ENCODE peak calls at places on chromosome 13, in seven cellular contexts. One of them, this sample, is unnamed.

GRCh38 chr13:110197041-110197440 is 109.9 kb downstream of the COL4A1 start:
- DNase-seq in brain microvascular endothelial cell: no peak
- DNase-seq in esophagus muscularis mucosa: no peak
- DNase-seq in WTC11: no peak
- DNase-seq in mucosa of descending colon: no peak
- DNase-seq in lower leg skin: no peak
- DNase-seq in uterus: no peak
- DNase-seq in this sample: no peak

GRCh38 chr13:53250272-53250875 is 221.8 kb downstream of the OLFM4 start:
- DNase-seq in brain microvascular endothelial cell: peak
- DNase-seq in esophagus muscularis mucosa: no peak
- DNase-seq in mucosa of descending colon: no peak
- DNase-seq in WTC11: no peak
- DNase-seq in uterus: no peak
- DNase-seq in lower leg skin: peak
- DNase-seq in this sample: no peak

GRCh38 chr13:55155046-55155445 is 1985.7 kb upstream of the PRR20A start:
- DNase-seq in uterus: no peak
- DNase-seq in WTC11: no peak
- DNase-seq in mucosa of descending colon: no peak
- DNase-seq in esophagus muscularis mucosa: no peak
- DNase-seq in brain microvascular endothelial cell: no peak
- DNase-seq in lower leg skin: no peak
- DNase-seq in this sample: no peak

GRCh38 chr13:83845121-83845520 is 37.2 kb downstream of the SLITRK1 start:
- DNase-seq in brain microvascular endothelial cell: no peak
- DNase-seq in WTC11: no peak
- DNase-seq in uterus: no peak
- DNase-seq in esophagus muscularis mucosa: no peak
- DNase-seq in mucosa of descending colon: no peak
- DNase-seq in lower leg skin: no peak
- DNase-seq in this sample: no peak

GRCh38 chr13:26037302-26037701 is 14.5 kb downstream of the SHISA2 start:
- DNase-seq in lower leg skin: no peak
- DNase-seq in uterus: no peak
- DNase-seq in mucosa of descending colon: no peak
- DNase-seq in brain microvascular endothelial cell: no peak
- DNase-seq in WTC11: peak
- DNase-seq in esophagus muscularis mucosa: no peak
- DNase-seq in this sample: no peak

GRCh38 chr13:98147521-98147920 is 4.6 kb downstream of the FARP1 start:
- DNase-seq in uterus: no peak
- DNase-seq in esophagus muscularis mucosa: no peak
- DNase-seq in mucosa of descending colon: no peak
- DNase-seq in WTC11: no peak
- DNase-seq in lower leg skin: no peak
- DNase-seq in brain microvascular endothelial cell: no peak
- DNase-seq in this sample: no peak

GRCh38 chr13:44155422-44156293 is 218.0 kb upstream of the SERP2 start:
- DNase-seq in mucosa of descending colon: peak
- DNase-seq in WTC11: peak
- DNase-seq in esophagus muscularis mucosa: peak
- DNase-seq in brain microvascular endothelial cell: no peak
- DNase-seq in lower leg skin: peak
- DNase-seq in uterus: peak
- DNase-seq in this sample: peak

GRCh38 chr13:24682353-24682752 is 2.1 kb downstream of the ATP12A start:
- DNase-seq in brain microvascular endothelial cell: no peak
- DNase-seq in esophagus muscularis mucosa: no peak
- DNase-seq in lower leg skin: no peak
- DNase-seq in mucosa of descending colon: no peak
- DNase-seq in uterus: no peak
- DNase-seq in WTC11: no peak
- DNase-seq in this sample: peak

GRCh38 chr13:42116225-42116624 is 67.8 kb downstream of the DGKH start:
- DNase-seq in WTC11: no peak
- DNase-seq in mucosa of descending colon: no peak
- DNase-seq in brain microvascular endothelial cell: no peak
- DNase-seq in uterus: no peak
- DNase-seq in esophagus muscularis mucosa: no peak
- DNase-seq in lower leg skin: no peak
- DNase-seq in this sample: no peak

GRCh38 chr13:99062593-99062992 is 84.7 kb upstream of the DOCK9 start:
- DNase-seq in esophagus muscularis mucosa: no peak
- DNase-seq in uterus: peak
- DNase-seq in lower leg skin: no peak
- DNase-seq in WTC11: no peak
- DNase-seq in brain microvascular endothelial cell: peak
- DNase-seq in mucosa of descending colon: no peak
- DNase-seq in this sample: no peak

GRCh38 chr13:24251525-24251924 is 57.9 kb upstream of the C1QTNF9 start:
- DNase-seq in uterus: no peak
- DNase-seq in mucosa of descending colon: peak
- DNase-seq in brain microvascular endothelial cell: no peak
- DNase-seq in WTC11: no peak
- DNase-seq in lower leg skin: no peak
- DNase-seq in esophagus muscularis mucosa: no peak
- DNase-seq in this sample: no peak

GRCh38 chr13:65095697-65096096 is 2134.4 kb downstream of the PCDH9 start:
- DNase-seq in brain microvascular endothelial cell: no peak
- DNase-seq in WTC11: no peak
- DNase-seq in mucosa of descending colon: no peak
- DNase-seq in esophagus muscularis mucosa: no peak
- DNase-seq in lower leg skin: no peak
- DNase-seq in uterus: no peak
- DNase-seq in this sample: peak

GRCh38 chr13:26011996-26012688 is 39.7 kb downstream of the SHISA2 start:
- DNase-seq in esophagus muscularis mucosa: no peak
- DNase-seq in WTC11: no peak
- DNase-seq in uterus: no peak
- DNase-seq in mucosa of descending colon: peak
- DNase-seq in lower leg skin: no peak
- DNase-seq in brain microvascular endothelial cell: no peak
- DNase-seq in this sample: no peak

GRCh38 chr13:24228852-24229458 is 68.4 kb downstream of the SPATA13 start:
- DNase-seq in brain microvascular endothelial cell: peak
- DNase-seq in mucosa of descending colon: no peak
- DNase-seq in esophagus muscularis mucosa: no peak
- DNase-seq in uterus: no peak
- DNase-seq in lower leg skin: no peak
- DNase-seq in WTC11: peak
- DNase-seq in this sample: peak

GRCh38 chr13:43023244-43023931 is at the start of gene DNAJC15:
- DNase-seq in esophagus muscularis mucosa: peak
- DNase-seq in uterus: peak
- DNase-seq in lower leg skin: peak
- DNase-seq in mucosa of descending colon: peak
- DNase-seq in brain microvascular endothelial cell: peak
- DNase-seq in WTC11: peak
- DNase-seq in this sample: peak

GRCh38 chr13:99150575-99151370 is 49.9 kb upstream of the UBAC2 start:
- DNase-seq in brain microvascular endothelial cell: peak
- DNase-seq in esophagus muscularis mucosa: no peak
- DNase-seq in lower leg skin: no peak
- DNase-seq in WTC11: no peak
- DNase-seq in uterus: no peak
- DNase-seq in mucosa of descending colon: no peak
- DNase-seq in this sample: peak

GRCh38 chr13:32969516-32969941 is 46.7 kb upstream of the KL start:
- DNase-seq in mucosa of descending colon: no peak
- DNase-seq in lower leg skin: no peak
- DNase-seq in WTC11: no peak
- DNase-seq in brain microvascular endothelial cell: peak
- DNase-seq in esophagus muscularis mucosa: no peak
- DNase-seq in uterus: peak
- DNase-seq in this sample: peak

GRCh38 chr13:27283906-27284523 is 13.4 kb downstream of the RASL11A start:
- DNase-seq in mucosa of descending colon: no peak
- DNase-seq in lower leg skin: no peak
- DNase-seq in esophagus muscularis mucosa: no peak
- DNase-seq in brain microvascular endothelial cell: no peak
- DNase-seq in WTC11: no peak
- DNase-seq in uterus: no peak
- DNase-seq in this sample: no peak

GRCh38 chr13:22740264-22740663 is 440.5 kb upstream of the SGCG start:
- DNase-seq in uterus: no peak
- DNase-seq in brain microvascular endothelial cell: no peak
- DNase-seq in lower leg skin: no peak
- DNase-seq in mucosa of descending colon: no peak
- DNase-seq in esophagus muscularis mucosa: no peak
- DNase-seq in WTC11: peak
- DNase-seq in this sample: no peak

GRCh38 chr13:22736768-22737092 is 444.0 kb upstream of the SGCG start:
- DNase-seq in uterus: no peak
- DNase-seq in esophagus muscularis mucosa: no peak
- DNase-seq in lower leg skin: no peak
- DNase-seq in mucosa of descending colon: no peak
- DNase-seq in WTC11: no peak
- DNase-seq in brain microvascular endothelial cell: no peak
- DNase-seq in this sample: no peak

GRCh38 chr13:22736084-22736767 is 444.6 kb upstream of the SGCG start:
- DNase-seq in mucosa of descending colon: no peak
- DNase-seq in WTC11: peak
- DNase-seq in lower leg skin: no peak
- DNase-seq in brain microvascular endothelial cell: no peak
- DNase-seq in esophagus muscularis mucosa: no peak
- DNase-seq in uterus: no peak
- DNase-seq in this sample: no peak

GRCh38 chr13:22738357-22738756 is 442.4 kb upstream of the SGCG start:
- DNase-seq in brain microvascular endothelial cell: no peak
- DNase-seq in uterus: no peak
- DNase-seq in WTC11: no peak
- DNase-seq in esophagus muscularis mucosa: no peak
- DNase-seq in lower leg skin: no peak
- DNase-seq in mucosa of descending colon: no peak
- DNase-seq in this sample: no peak

GRCh38 chr13:22735381-22735995 is 445.3 kb upstream of the SGCG start:
- DNase-seq in brain microvascular endothelial cell: no peak
- DNase-seq in lower leg skin: no peak
- DNase-seq in uterus: no peak
- DNase-seq in esophagus muscularis mucosa: no peak
- DNase-seq in mucosa of descending colon: no peak
- DNase-seq in WTC11: no peak
- DNase-seq in this sample: peak
- TF ChIP-seq CTCF in brain microvascular endothelial cell: no peak
- TF ChIP-seq CTCF in lower leg skin: no peak
- TF ChIP-seq CTCF in uterus: no peak
- TF ChIP-seq CTCF in esophagus muscularis mucosa: no peak
- TF ChIP-seq CTCF in mucosa of descending colon: no peak
- TF ChIP-seq CTCF in WTC11: no peak
- TF ChIP-seq CTCF in this sample: no peak

GRCh38 chr13:112586334-112586733 is 1.6 kb downstream of the TUBGCP3 start:
- DNase-seq in mucosa of descending colon: no peak
- DNase-seq in lower leg skin: no peak
- DNase-seq in uterus: no peak
- DNase-seq in WTC11: no peak
- DNase-seq in brain microvascular endothelial cell: no peak
- DNase-seq in esophagus muscularis mucosa: no peak
- DNase-seq in this sample: no peak

GRCh38 chr13:112583592-112584277 is 4.2 kb downstream of the TUBGCP3 start:
- DNase-seq in uterus: no peak
- DNase-seq in lower leg skin: peak
- DNase-seq in mucosa of descending colon: no peak
- DNase-seq in brain microvascular endothelial cell: no peak
- DNase-seq in esophagus muscularis mucosa: peak
- DNase-seq in WTC11: no peak
- DNase-seq in this sample: no peak

GRCh38 chr13:112587767-112588489 is at the start of gene TUBGCP3:
- DNase-seq in uterus: peak
- DNase-seq in esophagus muscularis mucosa: no peak
- DNase-seq in lower leg skin: peak
- DNase-seq in WTC11: peak
- DNase-seq in mucosa of descending colon: peak
- DNase-seq in brain microvascular endothelial cell: peak
- DNase-seq in this sample: peak

GRCh38 chr13:112588490-112589297 is 741 bp upstream of the TUBGCP3 start:
- DNase-seq in WTC11: no peak
- DNase-seq in uterus: no peak
- DNase-seq in brain microvascular endothelial cell: no peak
- DNase-seq in lower leg skin: no peak
- DNase-seq in esophagus muscularis mucosa: no peak
- DNase-seq in mucosa of descending colon: no peak
- DNase-seq in this sample: no peak

GRCh38 chr13:112587359-112587766 is 590 bp downstream of the TUBGCP3 start:
- DNase-seq in mucosa of descending colon: peak
- DNase-seq in esophagus muscularis mucosa: peak
- DNase-seq in lower leg skin: peak
- DNase-seq in uterus: peak
- DNase-seq in WTC11: peak
- DNase-seq in brain microvascular endothelial cell: peak
- DNase-seq in this sample: peak
- TF ChIP-seq CTCF in mucosa of descending colon: no peak
- TF ChIP-seq CTCF in esophagus muscularis mucosa: no peak
- TF ChIP-seq CTCF in lower leg skin: no peak
- TF ChIP-seq CTCF in uterus: peak
- TF ChIP-seq CTCF in WTC11: no peak
- TF ChIP-seq CTCF in brain microvascular endothelial cell: peak
- TF ChIP-seq CTCF in this sample: no peak

DNA sequence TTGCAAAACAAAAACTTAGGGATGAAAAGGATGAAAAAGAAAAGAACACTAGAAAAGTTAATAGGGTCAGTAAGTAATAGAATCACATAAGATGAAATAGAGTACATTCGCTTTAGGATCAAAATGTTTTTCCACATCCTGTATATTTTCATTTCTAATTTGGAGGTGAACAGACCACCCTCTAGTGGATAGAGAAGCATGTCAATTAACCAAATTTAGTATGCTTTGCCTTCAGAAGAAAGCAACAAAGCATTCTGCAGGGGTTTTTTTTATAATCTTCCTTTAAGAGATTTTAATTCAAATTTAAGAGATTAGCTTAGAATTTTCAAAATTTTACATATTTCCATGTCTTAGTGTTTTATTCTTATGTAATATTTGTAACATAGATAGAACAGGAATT is 610.9 kb upstream of the SGCG start:
- DNase-seq in uterus: no peak
- DNase-seq in mucosa of descending colon: no peak
- DNase-seq in lower leg skin: no peak
- DNase-seq in esophagus muscularis mucosa: no peak
- DNase-seq in WTC11: no peak
- DNase-seq in brain microvascular endothelial cell: no peak
- DNase-seq in this sample: no peak
- TF ChIP-seq CTCF in uterus: no peak
- TF ChIP-seq CTCF in mucosa of descending colon: no peak
- TF ChIP-seq CTCF in lower leg skin: no peak
- TF ChIP-seq CTCF in esophagus muscularis mucosa: no peak
- TF ChIP-seq CTCF in WTC11: no peak
- TF ChIP-seq CTCF in brain microvascular endothelial cell: no peak
- TF ChIP-seq CTCF in this sample: no peak

DNA sequence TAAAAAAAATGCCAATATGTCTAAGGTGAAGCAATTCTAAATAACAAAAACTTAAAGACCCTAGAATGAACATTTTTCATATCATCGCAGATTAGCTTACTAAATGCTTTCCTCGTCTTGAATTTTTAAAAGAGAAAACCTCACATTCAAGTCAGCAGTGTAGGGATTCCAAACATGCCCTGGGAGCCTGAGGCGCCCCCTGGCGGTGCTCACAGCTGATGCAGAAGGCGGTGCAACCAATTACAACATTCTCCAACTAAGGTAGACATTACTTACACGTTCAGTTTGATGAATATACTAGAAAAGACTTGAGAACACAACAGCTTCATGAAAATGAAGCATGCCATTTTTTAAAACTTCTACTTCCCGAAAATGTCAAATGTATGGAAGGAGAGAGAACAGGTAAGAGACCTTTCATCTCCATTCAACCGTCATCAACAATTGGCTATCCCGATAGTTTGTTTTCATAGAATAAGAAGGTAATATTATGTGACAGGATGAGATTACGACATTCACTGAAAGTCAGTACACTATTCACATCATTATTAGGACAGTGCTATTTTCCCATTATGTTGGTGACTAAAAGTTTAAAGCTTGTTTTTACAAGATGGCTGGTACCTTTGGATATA is 304.4 kb downstream of the DCLK1 start:
- DNase-seq in uterus: no peak
- DNase-seq in brain microvascular endothelial cell: no peak
- DNase-seq in mucosa of descending colon: no peak
- DNase-seq in lower leg skin: no peak
- DNase-seq in WTC11: peak
- DNase-seq in esophagus muscularis mucosa: no peak
- DNase-seq in this sample: no peak
- TF ChIP-seq CTCF in uterus: no peak
- TF ChIP-seq CTCF in brain microvascular endothelial cell: peak
- TF ChIP-seq CTCF in mucosa of descending colon: no peak
- TF ChIP-seq CTCF in lower leg skin: no peak
- TF ChIP-seq CTCF in WTC11: peak
- TF ChIP-seq CTCF in esophagus muscularis mucosa: no peak
- TF ChIP-seq CTCF in this sample: peak

This sample was measured in osteoblast.